ENCODE peak calls at places on chromosome 3, in four cellular contexts. One of them, this sample, is unnamed.

GRCh38 chr3:50708620-50709019 is 33.9 kb downstream of the DOCK3 start:
- DNase-seq in sigmoid colon: no peak
- DNase-seq in AG10803: no peak
- DNase-seq in bronchial epithelial cell: no peak
- DNase-seq in this sample: no peak

GRCh38 chr3:46127503-46127902 is 80.6 kb downstream of the CCR1 start:
- DNase-seq in sigmoid colon: no peak
- DNase-seq in AG10803: peak
- DNase-seq in bronchial epithelial cell: peak
- DNase-seq in this sample: peak

GRCh38 chr3:16090711-16091110 is 83.8 kb upstream of the GALNT15 start:
- DNase-seq in sigmoid colon: no peak
- DNase-seq in AG10803: no peak
- DNase-seq in bronchial epithelial cell: no peak
- DNase-seq in this sample: peak

GRCh38 chr3:18660059-18660458 is 234.9 kb upstream of the SATB1 start:
- DNase-seq in sigmoid colon: no peak
- DNase-seq in AG10803: no peak
- DNase-seq in bronchial epithelial cell: peak
- DNase-seq in this sample: no peak

GRCh38 chr3:132232231-132232792 is 84.9 kb upstream of the ACP3 start:
- DNase-seq in sigmoid colon: no peak
- DNase-seq in AG10803: peak
- DNase-seq in bronchial epithelial cell: peak
- DNase-seq in this sample: no peak

GRCh38 chr3:36701903-36702374 is 62.4 kb downstream of the DCLK3 start:
- DNase-seq in sigmoid colon: no peak
- DNase-seq in AG10803: peak
- DNase-seq in bronchial epithelial cell: peak
- DNase-seq in this sample: peak

GRCh38 chr3:171980578-171981270 is 58.7 kb upstream of the FNDC3B start:
- DNase-seq in sigmoid colon: no peak
- DNase-seq in AG10803: peak
- DNase-seq in bronchial epithelial cell: no peak
- DNase-seq in this sample: no peak

GRCh38 chr3:113053169-113053568 is 62.4 kb downstream of the GTPBP8 start:
- DNase-seq in sigmoid colon: no peak
- DNase-seq in AG10803: no peak
- DNase-seq in bronchial epithelial cell: no peak
- DNase-seq in this sample: no peak

GRCh38 chr3:24763421-24763820 is 268.8 kb upstream of the THRB start:
- DNase-seq in sigmoid colon: no peak
- DNase-seq in AG10803: peak
- DNase-seq in bronchial epithelial cell: peak
- DNase-seq in this sample: peak

GRCh38 chr3:25894101-25894500 is 104.2 kb downstream of the OXSM start:
- DNase-seq in sigmoid colon: no peak
- DNase-seq in AG10803: no peak
- DNase-seq in bronchial epithelial cell: no peak
- DNase-seq in this sample: no peak

GRCh38 chr3:52512727-52513126 is 17.6 kb downstream of the STAB1 start:
- DNase-seq in sigmoid colon: no peak
- DNase-seq in AG10803: no peak
- DNase-seq in bronchial epithelial cell: no peak
- DNase-seq in this sample: no peak

GRCh38 chr3:172106037-172106559 is 66.7 kb downstream of the FNDC3B start:
- DNase-seq in sigmoid colon: no peak
- DNase-seq in AG10803: no peak
- DNase-seq in bronchial epithelial cell: no peak
- DNase-seq in this sample: no peak

GRCh38 chr3:144273611-144274010 is 302.0 kb downstream of the DIPK2A start:
- DNase-seq in sigmoid colon: no peak
- DNase-seq in AG10803: no peak
- DNase-seq in bronchial epithelial cell: peak
- DNase-seq in this sample: peak

GRCh38 chr3:142117052-142117451 is 32.3 kb downstream of the TFDP2 start:
- DNase-seq in sigmoid colon: no peak
- DNase-seq in AG10803: no peak
- DNase-seq in bronchial epithelial cell: peak
- DNase-seq in this sample: peak

GRCh38 chr3:52038227-52038626 is 18.1 kb downstream of the DUSP7 start:
- DNase-seq in sigmoid colon: no peak
- DNase-seq in AG10803: no peak
- DNase-seq in bronchial epithelial cell: peak
- DNase-seq in this sample: no peak

GRCh38 chr3:53114011-53114400 is 16.2 kb downstream of the RFT1 start:
- DNase-seq in sigmoid colon: peak
- DNase-seq in AG10803: peak
- DNase-seq in bronchial epithelial cell: peak
- DNase-seq in this sample: peak

GRCh38 chr3:80087769-80088168 is 320.0 kb upstream of the ROBO1 start:
- DNase-seq in sigmoid colon: no peak
- DNase-seq in AG10803: no peak
- DNase-seq in bronchial epithelial cell: peak
- DNase-seq in this sample: peak

GRCh38 chr3:12451481-12451880 is 32.8 kb upstream of the TSEN2 start:
- DNase-seq in sigmoid colon: no peak
- DNase-seq in AG10803: no peak
- DNase-seq in bronchial epithelial cell: no peak
- DNase-seq in this sample: no peak

GRCh38 chr3:52446631-52447511 is 2.0 kb upstream of the SEMA3G start:
- DNase-seq in sigmoid colon: peak
- DNase-seq in AG10803: peak
- DNase-seq in bronchial epithelial cell: no peak
- DNase-seq in this sample: peak

GRCh38 chr3:15404767-15405166 is 22.6 kb downstream of the METTL6 start:
- DNase-seq in sigmoid colon: no peak
- DNase-seq in AG10803: no peak
- DNase-seq in bronchial epithelial cell: no peak
- DNase-seq in this sample: no peak

GRCh38 chr3:38374221-38374620 is 27.6 kb downstream of the XYLB start:
- DNase-seq in sigmoid colon: no peak
- DNase-seq in AG10803: no peak
- DNase-seq in bronchial epithelial cell: no peak
- DNase-seq in this sample: no peak

GRCh38 chr3:114420072-114420471 is 126.2 kb downstream of the TIGIT start:
- DNase-seq in sigmoid colon: no peak
- DNase-seq in AG10803: no peak
- DNase-seq in bronchial epithelial cell: no peak
- DNase-seq in this sample: no peak

GRCh38 chr3:86867990-86868389 is 123.0 kb downstream of the VGLL3 start:
- DNase-seq in sigmoid colon: no peak
- DNase-seq in AG10803: peak
- DNase-seq in bronchial epithelial cell: no peak
- DNase-seq in this sample: peak

GRCh38 chr3:114126461-114126860 is 52.4 kb downstream of the DRD3 start:
- DNase-seq in sigmoid colon: no peak
- DNase-seq in AG10803: no peak
- DNase-seq in bronchial epithelial cell: no peak
- DNase-seq in this sample: no peak

GRCh38 chr3:8319935-8320634 is 181.5 kb upstream of the LMCD1 start:
- DNase-seq in sigmoid colon: no peak
- DNase-seq in AG10803: peak
- DNase-seq in bronchial epithelial cell: peak
- DNase-seq in this sample: peak

GRCh38 chr3:27585429-27585828 is 101.2 kb upstream of the SLC4A7 start:
- DNase-seq in sigmoid colon: no peak
- DNase-seq in AG10803: no peak
- DNase-seq in bronchial epithelial cell: peak
- DNase-seq in this sample: no peak

GRCh38 chr3:99645277-99646106 is 7.1 kb downstream of the COL8A1 start:
- DNase-seq in sigmoid colon: no peak
- DNase-seq in AG10803: peak
- DNase-seq in bronchial epithelial cell: peak
- DNase-seq in this sample: peak

GRCh38 chr3:15309662-15310335 is 22.6 kb downstream of the SH3BP5 start:
- DNase-seq in sigmoid colon: peak
- DNase-seq in AG10803: no peak
- DNase-seq in bronchial epithelial cell: peak
- DNase-seq in this sample: no peak

GRCh38 chr3:113697192-113698090 is 999 bp upstream of the USF3 start:
- DNase-seq in sigmoid colon: peak
- DNase-seq in AG10803: peak
- DNase-seq in bronchial epithelial cell: peak
- DNase-seq in this sample: no peak

GRCh38 chr3:156010829-156011228 is 109.5 kb upstream of the KCNAB1 start:
- DNase-seq in sigmoid colon: no peak
- DNase-seq in AG10803: peak
- DNase-seq in bronchial epithelial cell: peak
- DNase-seq in this sample: no peak
- TF ChIP-seq CTCF in sigmoid colon: no peak
- TF ChIP-seq CTCF in AG10803: peak
- TF ChIP-seq CTCF in bronchial epithelial cell: peak
- TF ChIP-seq CTCF in this sample: no peak

GRCh38 chr3:196793224-196793623 is 53.6 kb downstream of the PAK2 start:
- DNase-seq in sigmoid colon: no peak
- DNase-seq in AG10803: peak
- DNase-seq in bronchial epithelial cell: peak
- DNase-seq in this sample: peak
- H3K4me3 ChIP-seq in sigmoid colon: no peak
- H3K4me3 ChIP-seq in AG10803: no peak
- H3K4me3 ChIP-seq in bronchial epithelial cell: no peak
- H3K4me3 ChIP-seq in this sample: no peak

GRCh38 chr3:120092444-120092843 is 1.8 kb downstream of the GSK3B start:
- DNase-seq in sigmoid colon: no peak
- DNase-seq in AG10803: no peak
- DNase-seq in bronchial epithelial cell: no peak
- DNase-seq in this sample: no peak

GRCh38 chr3:120093119-120093922 is 926 bp downstream of the GSK3B start:
- DNase-seq in sigmoid colon: no peak
- DNase-seq in AG10803: peak
- DNase-seq in bronchial epithelial cell: peak
- DNase-seq in this sample: peak

GRCh38 chr3:120094776-120095225 is 554 bp upstream of the GSK3B start:
- DNase-seq in sigmoid colon: peak
- DNase-seq in AG10803: peak
- DNase-seq in bronchial epithelial cell: peak
- DNase-seq in this sample: peak

GRCh38 chr3:120095226-120096165 is 1.2 kb upstream of the GSK3B start:
- DNase-seq in sigmoid colon: peak
- DNase-seq in AG10803: peak
- DNase-seq in bronchial epithelial cell: peak
- DNase-seq in this sample: peak

GRCh38 chr3:120093923-120094775 is at the start of gene GSK3B:
- DNase-seq in sigmoid colon: peak
- DNase-seq in AG10803: no peak
- DNase-seq in bronchial epithelial cell: peak
- DNase-seq in this sample: peak
- TF ChIP-seq CTCF in sigmoid colon: no peak
- TF ChIP-seq CTCF in AG10803: no peak
- TF ChIP-seq CTCF in bronchial epithelial cell: no peak
- TF ChIP-seq CTCF in this sample: no peak

GRCh38 chr3:33218072-33218445 is 551 bp downstream of the SUSD5 start:
- DNase-seq in sigmoid colon: no peak
- DNase-seq in AG10803: no peak
- DNase-seq in bronchial epithelial cell: no peak
- DNase-seq in this sample: peak

GRCh38 chr3:33219175-33219487 is 521 bp upstream of the SUSD5 start:
- DNase-seq in sigmoid colon: no peak
- DNase-seq in AG10803: no peak
- DNase-seq in bronchial epithelial cell: no peak
- DNase-seq in this sample: no peak

GRCh38 chr3:33215739-33216138 is 2.9 kb downstream of the SUSD5 start:
- DNase-seq in sigmoid colon: no peak
- DNase-seq in AG10803: no peak
- DNase-seq in bronchial epithelial cell: no peak
- DNase-seq in this sample: no peak

GRCh38 chr3:33221241-33221640 is 2.6 kb upstream of the SUSD5 start:
- DNase-seq in sigmoid colon: no peak
- DNase-seq in AG10803: no peak
- DNase-seq in bronchial epithelial cell: no peak
- DNase-seq in this sample: no peak

GRCh38 chr3:33218446-33219174 is at the start of gene SUSD5:
- DNase-seq in sigmoid colon: no peak
- DNase-seq in AG10803: peak
- DNase-seq in bronchial epithelial cell: no peak
- DNase-seq in this sample: peak
- H3K4me3 ChIP-seq in sigmoid colon: peak
- H3K4me3 ChIP-seq in AG10803: peak
- H3K4me3 ChIP-seq in bronchial epithelial cell: peak
- H3K4me3 ChIP-seq in this sample: peak